ENCODE peak calls at places on chromosomes 13 and 19, in six cellular contexts. N, K, M, Y, E and I are unnamed samples.

GRCh38 chr19:16930753-16931152 is 42.0 kb downstream of the F2RL3 start:
- DNase-seq in N (no peak), K (no peak), M (no peak), Y (no peak), E (no peak), I (no peak)

GRCh38 chr19:2532252-2533071 is 56.5 kb downstream of the GADD45B start:
- DNase-seq in N (peak), K (no peak), M (peak), Y (no peak), E (no peak), I (no peak)

GRCh38 chr19:3387645-3388589 is 21.5 kb downstream of the NFIC start:
- DNase-seq in N (peak), K (no peak), M (peak), Y (peak), E (no peak), I (no peak)

GRCh38 chr13:84487681-84488080 is 605.4 kb upstream of the SLITRK1 start:
- DNase-seq in N (no peak), K (no peak), M (no peak), Y (no peak), E (no peak), I (no peak)

GRCh38 chr19:18417250-18418033 is 1.8 kb upstream of the SSBP4 start:
- DNase-seq in N (peak), K (no peak), M (peak), Y (no peak), E (peak), I (peak)

GRCh38 chr19:661427-662196 is 1.4 kb downstream of the RNF126 start:
- DNase-seq in N (no peak), K (peak), M (no peak), Y (no peak), E (no peak), I (no peak)

GRCh38 chr19:45117167-45117594 is 24.2 kb downstream of the PPP1R37 start:
- DNase-seq in N (peak), K (no peak), M (peak), Y (no peak), E (no peak), I (no peak)

GRCh38 chr19:35027851-35028599 is 2.2 kb upstream of the SCN1B start:
- DNase-seq in N (peak), K (no peak), M (peak), Y (no peak), E (no peak), I (no peak)

GRCh38 chr13:39527961-39528720 is 74.9 kb downstream of the LHFPL6 start:
- DNase-seq in N (peak), K (no peak), M (peak), Y (no peak), E (no peak), I (no peak)

GRCh38 chr13:29315847-29316246 is 279.6 kb downstream of the SLC7A1 start:
- DNase-seq in N (no peak), K (no peak), M (no peak), Y (no peak), E (no peak), I (no peak)

GRCh38 chr13:20669162-20669561 is 34.3 kb upstream of the IL17D start:
- DNase-seq in N (no peak), K (no peak), M (no peak), Y (no peak), E (no peak), I (no peak)

GRCh38 chr19:12636631-12637030 is 25.9 kb downstream of the ZNF791 start:
- DNase-seq in N (no peak), K (no peak), M (no peak), Y (no peak), E (no peak), I (no peak)

GRCh38 chr13:50712469-50712868 is 131.0 kb downstream of the DLEU7 start:
- DNase-seq in N (no peak), K (no peak), M (no peak), Y (no peak), E (no peak), I (no peak)

GRCh38 chr13:101978546-101979315 is 423.1 kb downstream of the FGF14 start:
- DNase-seq in N (no peak), K (no peak), M (no peak), Y (no peak), E (no peak), I (no peak)

GRCh38 chr19:53927745-53928144 is 18.7 kb downstream of the CACNG7 start:
- DNase-seq in N (peak), K (peak), M (peak), Y (no peak), E (peak), I (peak)

GRCh38 chr19:19361075-19361594 is 40.5 kb downstream of the MAU2 start:
- DNase-seq in N (peak), K (peak), M (peak), Y (peak), E (peak), I (peak)

GRCh38 chr19:50924576-50924975 is 13.4 kb upstream of the KLK4 start:
- DNase-seq in N (peak), K (no peak), M (no peak), Y (no peak), E (no peak), I (no peak)

GRCh38 chr19:44671400-44671799 is at the start of gene CEACAM19:
- DNase-seq in N (no peak), K (no peak), M (no peak), Y (no peak), E (no peak), I (no peak)

GRCh38 chr19:480016-480855 is 16.1 kb upstream of the MADCAM1 start:
- DNase-seq in N (peak), K (peak), M (peak), Y (no peak), E (peak), I (peak)

GRCh38 chr19:19113040-19113541 is 25.2 kb downstream of the TMEM161A start:
- DNase-seq in N (peak), K (no peak), M (peak), Y (no peak), E (peak), I (no peak)

GRCh38 chr13:112905990-112906641 is 62.9 kb upstream of the MCF2L start:
- DNase-seq in N (no peak), K (no peak), M (no peak), Y (peak), E (no peak), I (no peak)

GRCh38 chr13:98384739-98385138 is 192.2 kb downstream of the STK24 start:
- DNase-seq in N (no peak), K (no peak), M (peak), Y (no peak), E (no peak), I (no peak)

GRCh38 chr19:13277104-13277809 is 127.0 kb downstream of the IER2 start:
- DNase-seq in N (peak), K (peak), M (peak), Y (no peak), E (peak), I (peak)

GRCh38 chr19:47633996-47634395 is 25.1 kb downstream of the BICRA start:
- DNase-seq in N (no peak), K (no peak), M (no peak), Y (no peak), E (no peak), I (no peak)

GRCh38 chr19:53132231-53132991 is at the start of gene ZNF415:
- DNase-seq in N (peak), K (peak), M (peak), Y (peak), E (peak), I (peak)

GRCh38 chr19:48445256-48445605 is 552 bp upstream of the GRWD1 start:
- DNase-seq in N (peak), K (no peak), M (peak), Y (no peak), E (no peak), I (no peak)

GRCh38 chr13:98761126-98761978 is 8.9 kb upstream of the SLC15A1 start:
- DNase-seq in N (peak), K (no peak), M (peak), Y (no peak), E (no peak), I (no peak)

GRCh38 chr13:72505376-72505775 is 222.1 kb downstream of the MZT1 start:
- DNase-seq in N (no peak), K (no peak), M (peak), Y (no peak), E (no peak), I (no peak)

GRCh38 chr19:3823345-3823704 is 37.1 kb upstream of the MATK start:
- DNase-seq in N (no peak), K (no peak), M (no peak), Y (no peak), E (no peak), I (no peak)

GRCh38 chr13:31018511-31018910 is 86.1 kb downstream of the TEX26 start:
- DNase-seq in N (no peak), K (no peak), M (no peak), Y (no peak), E (no peak), I (no peak)

GRCh38 chr19:48176226-48176625 is 5.7 kb downstream of the ZSWIM9 start:
- DNase-seq in N (no peak), K (no peak), M (no peak), Y (no peak), E (no peak), I (no peak)

GRCh38 chr13:100842136-100842535 is 167.5 kb upstream of the TMTC4 start:
- DNase-seq in N (no peak), K (no peak), M (no peak), Y (no peak), E (no peak), I (no peak)

GRCh38 chr19:39802958-39803357 is 24.3 kb downstream of the LEUTX start:
- DNase-seq in N (no peak), K (no peak), M (no peak), Y (no peak), E (no peak), I (no peak)

GRCh38 chr19:1038995-1039645 is 787 bp upstream of the ABCA7 start:
- DNase-seq in N (peak), K (no peak), M (peak), Y (no peak), E (no peak), I (no peak)

GRCh38 chr13:76637651-76638111 is 248.5 kb downstream of the KCTD12 start:
- DNase-seq in N (peak), K (no peak), M (peak), Y (no peak), E (no peak), I (no peak)

GRCh38 chr19:1587872-1588271 is 4.8 kb downstream of the MBD3 start:
- DNase-seq in N (no peak), K (no peak), M (no peak), Y (no peak), E (no peak), I (no peak)

DNA sequence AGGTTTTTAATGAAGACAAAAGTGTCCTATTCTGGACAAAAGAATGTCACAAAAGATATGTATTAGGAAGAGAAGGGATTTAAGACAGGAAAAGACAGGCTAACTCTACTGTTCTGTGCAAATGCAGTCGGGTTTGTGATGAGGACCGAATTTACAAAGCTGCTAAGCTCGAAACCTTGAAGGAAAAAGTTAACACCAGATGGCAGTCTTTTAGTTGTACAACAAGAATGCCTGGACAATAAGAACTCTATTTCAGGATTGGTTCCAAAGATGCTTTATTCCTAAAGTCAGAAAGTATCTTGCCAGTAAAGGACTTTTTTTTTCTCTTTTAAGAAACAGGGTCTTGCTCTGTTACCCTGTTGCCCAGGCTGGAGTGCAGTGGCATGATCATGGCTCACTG is 51.1 kb downstream of the HS6ST3 start:
- DNase-seq in N (peak), K (no peak), M (peak), Y (no peak), E (no peak), I (no peak)
- TF ChIP-seq CTCF in N (peak), K (no peak), M (no peak), Y (no peak), E (peak), I (peak)

DNA sequence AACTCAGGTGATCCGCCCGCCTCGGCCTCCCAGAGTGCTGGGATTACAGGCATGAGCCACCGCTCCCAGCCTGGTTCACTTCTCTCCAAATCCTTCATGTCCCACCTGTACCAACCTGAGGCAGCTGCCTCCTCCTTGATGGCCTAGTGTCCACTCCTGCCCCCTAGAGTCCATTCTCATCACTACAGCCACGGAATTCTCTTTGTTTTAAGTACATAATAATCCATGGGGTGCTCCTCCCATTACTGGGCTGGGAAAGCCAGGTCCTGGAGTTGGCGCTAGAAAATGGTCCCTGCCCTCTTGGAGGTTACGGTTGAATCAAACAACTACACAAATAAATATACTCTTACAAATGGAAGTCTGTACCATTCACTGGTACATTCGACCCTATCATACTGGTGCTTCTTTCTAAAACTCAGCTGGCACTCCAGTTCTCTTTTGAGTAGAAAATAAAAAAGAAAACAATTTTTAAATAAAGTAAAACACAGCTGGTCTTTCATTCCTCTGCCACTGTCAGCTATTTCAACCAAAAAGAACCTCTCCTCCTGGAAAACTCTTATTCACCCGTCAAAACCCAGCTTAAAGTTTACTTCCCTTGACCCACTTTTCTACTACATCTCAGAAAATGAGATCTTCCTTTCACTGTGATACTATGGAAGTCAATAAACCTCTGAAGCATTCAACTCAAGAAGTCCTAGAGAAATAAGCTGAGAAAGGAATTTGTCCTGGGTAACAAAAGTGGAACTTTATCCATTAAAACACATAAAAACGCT is 22.4 kb upstream of the ARHGEF18 start:
- DNase-seq in N (peak), K (no peak), M (no peak), Y (no peak), E (peak), I (no peak)
- TF ChIP-seq CTCF in N (peak), K (peak), M (peak), Y (no peak), E (no peak), I (peak)

DNA sequence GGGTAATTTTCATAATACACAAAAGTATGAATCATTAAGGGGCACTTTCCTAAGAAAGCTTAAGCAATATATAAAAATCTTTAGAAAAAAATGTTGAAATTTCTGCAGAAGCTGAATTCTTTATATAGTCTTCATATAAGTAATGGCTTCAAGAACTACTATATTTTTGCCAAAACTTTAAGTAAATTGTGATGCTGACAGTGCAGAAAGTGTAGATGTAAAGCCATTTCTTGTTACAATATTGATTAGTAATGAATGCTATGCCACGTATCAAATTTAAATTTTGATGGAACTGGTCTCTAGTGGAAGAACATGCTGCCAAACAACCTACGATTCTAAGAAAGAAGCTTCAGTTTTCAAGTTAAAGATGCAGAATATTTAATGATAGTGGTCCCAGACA is 1210.0 kb downstream of the SLITRK1 start:
- DNase-seq in N (no peak), K (no peak), M (no peak), Y (no peak), E (no peak), I (no peak)
- TF ChIP-seq CTCF in N (no peak), K (no peak), M (no peak), Y (no peak), E (no peak), I (no peak)

DNA sequence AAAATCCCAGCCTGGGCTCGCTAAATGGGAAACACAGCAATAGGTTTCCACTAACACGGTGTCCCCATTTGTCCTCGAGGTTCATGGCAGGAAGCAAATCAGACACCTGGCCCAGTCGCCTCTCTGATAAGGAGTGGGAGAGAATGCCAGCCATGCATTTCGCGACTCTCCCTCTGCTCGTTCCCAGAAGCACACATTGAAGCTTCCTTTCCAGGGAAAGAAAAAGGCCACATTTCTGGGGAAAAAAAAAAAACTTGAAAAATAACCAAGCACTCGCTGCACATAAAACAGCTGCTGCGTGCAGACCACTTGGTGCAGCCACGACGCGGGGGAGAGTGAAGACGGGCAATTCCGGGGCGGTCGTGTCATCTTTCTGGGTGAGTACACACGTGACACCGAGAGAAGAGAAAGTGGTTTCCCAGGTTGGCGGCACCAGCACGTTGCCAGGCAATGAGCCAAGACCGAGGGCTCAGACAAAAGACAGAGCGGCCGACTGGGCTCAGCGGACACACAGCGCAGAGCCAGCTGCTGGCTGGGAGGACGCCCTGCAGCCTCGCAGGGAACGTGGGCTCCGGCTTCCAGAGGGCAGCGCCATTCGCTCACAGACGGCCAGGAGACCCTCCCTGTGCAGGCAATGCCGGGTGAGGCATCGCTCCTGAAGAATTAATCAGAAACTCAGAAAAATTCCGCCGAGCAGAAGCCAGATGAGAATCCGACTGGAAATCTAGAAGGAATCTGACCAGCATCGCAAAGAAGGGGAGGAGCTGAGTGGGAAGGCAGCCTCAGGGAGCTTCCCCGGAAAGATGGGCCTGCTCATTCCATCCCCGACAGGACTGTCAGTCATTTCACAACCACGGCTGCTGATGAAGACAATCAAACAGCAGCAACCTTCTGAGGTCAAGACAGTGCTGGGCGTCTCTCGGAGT is 83.2 kb upstream of the IRS2 start:
- DNase-seq in N (peak), K (peak), M (peak), Y (no peak), E (peak), I (no peak)
- TF ChIP-seq CTCF in N (peak), K (no peak), M (peak), Y (no peak), E (no peak), I (no peak)